ENCODE peak calls at places on chromosomes 11 and 22, in four cellular contexts. One of them, this sample, is unnamed.

GRCh38 chr22:48637231-48637630 is 1190.4 kb downstream of the BRD1 start:
- DNase-seq in amygdala: no peak
- DNase-seq in NCI-H1105: no peak
- DNase-seq in posterior vena cava: no peak
- DNase-seq in this sample: no peak

GRCh38 chr22:20304646-20305045 is 15.2 kb downstream of the DGCR6L start:
- DNase-seq in amygdala: no peak
- DNase-seq in NCI-H1105: no peak
- DNase-seq in posterior vena cava: no peak
- DNase-seq in this sample: no peak

GRCh38 chr22:41939981-41940852 is 6.7 kb downstream of the CENPM start:
- DNase-seq in amygdala: no peak
- DNase-seq in NCI-H1105: no peak
- DNase-seq in posterior vena cava: peak
- DNase-seq in this sample: no peak

GRCh38 chr22:38540731-38541130 is 29.3 kb downstream of the DMC1 start:
- DNase-seq in amygdala: no peak
- DNase-seq in NCI-H1105: no peak
- DNase-seq in posterior vena cava: no peak
- DNase-seq in this sample: no peak

GRCh38 chr11:107493117-107493516 is 35.5 kb upstream of the CWF19L2 start:
- DNase-seq in amygdala: no peak
- DNase-seq in NCI-H1105: no peak
- DNase-seq in posterior vena cava: no peak
- DNase-seq in this sample: no peak

GRCh38 chr22:33743756-33744155 is 176.5 kb downstream of the LARGE1 start:
- DNase-seq in amygdala: no peak
- DNase-seq in NCI-H1105: no peak
- DNase-seq in posterior vena cava: no peak
- DNase-seq in this sample: no peak

GRCh38 chr22:24137595-24137994 is 43.7 kb upstream of the SUSD2 start:
- DNase-seq in amygdala: no peak
- DNase-seq in NCI-H1105: no peak
- DNase-seq in posterior vena cava: no peak
- DNase-seq in this sample: no peak

GRCh38 chr22:41286639-41287091 is 678 bp upstream of the RANGAP1 start:
- DNase-seq in amygdala: no peak
- DNase-seq in NCI-H1105: no peak
- DNase-seq in posterior vena cava: no peak
- DNase-seq in this sample: no peak

GRCh38 chr11:72625746-72626636 is 48.2 kb downstream of the PDE2A start:
- DNase-seq in amygdala: no peak
- DNase-seq in NCI-H1105: no peak
- DNase-seq in posterior vena cava: no peak
- DNase-seq in this sample: no peak

GRCh38 chr11:134556186-134556585 is 144.1 kb upstream of the B3GAT1 start:
- DNase-seq in amygdala: no peak
- DNase-seq in NCI-H1105: no peak
- DNase-seq in posterior vena cava: no peak
- DNase-seq in this sample: no peak

GRCh38 chr11:121451982-121452608 is at the start of gene SORL1:
- DNase-seq in amygdala: no peak
- DNase-seq in NCI-H1105: peak
- DNase-seq in posterior vena cava: peak
- DNase-seq in this sample: peak

GRCh38 chr11:62705401-62705800 is 1.8 kb downstream of the BSCL2 start:
- DNase-seq in amygdala: no peak
- DNase-seq in NCI-H1105: peak
- DNase-seq in posterior vena cava: no peak
- DNase-seq in this sample: no peak

GRCh38 chr11:110979696-110980095 is 265.8 kb upstream of the POU2AF2 start:
- DNase-seq in amygdala: no peak
- DNase-seq in NCI-H1105: no peak
- DNase-seq in posterior vena cava: no peak
- DNase-seq in this sample: no peak

GRCh38 chr11:4884341-4884740 is 2.6 kb downstream of the OR51T1 start:
- DNase-seq in amygdala: no peak
- DNase-seq in NCI-H1105: no peak
- DNase-seq in posterior vena cava: no peak
- DNase-seq in this sample: no peak

This sample was measured in dorsolateral prefrontal cortex.